ENCODE peak calls at places on chromosome 3, in six cellular contexts. Z, F, B, C, J and A are unnamed samples.

GRCh38 chr3:181006541-181006940 is 17.0 kb upstream of the DNAJC19 start:
- DNase-seq in Z (no peak), F (no peak), B (no peak), C (no peak), J (no peak), A (no peak)

GRCh38 chr3:49553320-49553689 is 972 bp upstream of the BSN start:
- DNase-seq in Z (no peak), F (no peak), B (no peak), C (no peak), J (no peak), A (no peak)

GRCh38 chr3:156898296-156898880 is 72.2 kb downstream of the LEKR1 start:
- DNase-seq in Z (no peak), F (no peak), B (no peak), C (no peak), J (no peak), A (no peak)

GRCh38 chr3:42120866-42121265 is 29.7 kb downstream of the TRAK1 start:
- DNase-seq in Z (no peak), F (no peak), B (no peak), C (no peak), J (no peak), A (no peak)

GRCh38 chr3:142622447-142622846 is 26.3 kb downstream of the PLS1 start:
- DNase-seq in Z (no peak), F (no peak), B (no peak), C (no peak), J (no peak), A (no peak)

GRCh38 chr3:71805199-71805598 is 20.3 kb upstream of the PROK2 start:
- DNase-seq in Z (no peak), F (no peak), B (no peak), C (no peak), J (no peak), A (no peak)

GRCh38 chr3:168036654-168037419 is 58.9 kb downstream of the GOLIM4 start:
- DNase-seq in Z (no peak), F (no peak), B (no peak), C (no peak), J (no peak), A (no peak)

GRCh38 chr3:174791161-174791560 is 68.0 kb upstream of the NAALADL2 start:
- DNase-seq in Z (no peak), F (no peak), B (no peak), C (no peak), J (no peak), A (no peak)

GRCh38 chr3:38152660-38153059 is 12.7 kb upstream of the OXSR1 start:
- DNase-seq in Z (no peak), F (no peak), B (no peak), C (no peak), J (no peak), A (no peak)
- TF ChIP-seq TAF1 in Z (no peak), F (no peak), B (no peak), C (no peak), J (no peak), A (no peak)

GRCh38 chr3:100333051-100333450 is 1.5 kb upstream of the NIT2 start:
- DNase-seq in Z (no peak), F (no peak), B (no peak), C (no peak), J (no peak), A (no peak)

GRCh38 chr3:100335137-100335833 is 728 bp downstream of the NIT2 start:
- DNase-seq in Z (peak), F (peak), B (no peak), C (peak), J (no peak), A (peak)

GRCh38 chr3:100331660-100332059 is 2.9 kb upstream of the NIT2 start:
- DNase-seq in Z (no peak), F (no peak), B (no peak), C (no peak), J (no peak), A (no peak)

GRCh38 chr3:100333970-100334339 is 602 bp upstream of the NIT2 start:
- DNase-seq in Z (no peak), F (no peak), B (no peak), C (peak), J (no peak), A (no peak)

GRCh38 chr3:100334340-100335136 is at the start of gene NIT2:
- DNase-seq in Z (peak), F (peak), B (no peak), C (peak), J (peak), A (peak)
- TF ChIP-seq POLR2AphosphoS5 in Z (peak), F (peak), B (peak), C (no peak), J (peak), A (peak)

GRCh38 chr3:98984024-98984423 is 82.5 kb upstream of the DCBLD2 start:
- DNase-seq in Z (no peak), F (no peak), B (no peak), C (no peak), J (no peak), A (no peak)

GRCh38 chr3:98982336-98982735 is 80.8 kb upstream of the DCBLD2 start:
- DNase-seq in Z (no peak), F (no peak), B (no peak), C (no peak), J (no peak), A (no peak)

GRCh38 chr3:98979296-98979695 is 77.8 kb upstream of the DCBLD2 start:
- DNase-seq in Z (no peak), F (no peak), B (no peak), C (no peak), J (no peak), A (no peak)

GRCh38 chr3:98978068-98978811 is 76.7 kb upstream of the DCBLD2 start:
- DNase-seq in Z (no peak), F (no peak), B (no peak), C (no peak), J (no peak), A (no peak)

DNA sequence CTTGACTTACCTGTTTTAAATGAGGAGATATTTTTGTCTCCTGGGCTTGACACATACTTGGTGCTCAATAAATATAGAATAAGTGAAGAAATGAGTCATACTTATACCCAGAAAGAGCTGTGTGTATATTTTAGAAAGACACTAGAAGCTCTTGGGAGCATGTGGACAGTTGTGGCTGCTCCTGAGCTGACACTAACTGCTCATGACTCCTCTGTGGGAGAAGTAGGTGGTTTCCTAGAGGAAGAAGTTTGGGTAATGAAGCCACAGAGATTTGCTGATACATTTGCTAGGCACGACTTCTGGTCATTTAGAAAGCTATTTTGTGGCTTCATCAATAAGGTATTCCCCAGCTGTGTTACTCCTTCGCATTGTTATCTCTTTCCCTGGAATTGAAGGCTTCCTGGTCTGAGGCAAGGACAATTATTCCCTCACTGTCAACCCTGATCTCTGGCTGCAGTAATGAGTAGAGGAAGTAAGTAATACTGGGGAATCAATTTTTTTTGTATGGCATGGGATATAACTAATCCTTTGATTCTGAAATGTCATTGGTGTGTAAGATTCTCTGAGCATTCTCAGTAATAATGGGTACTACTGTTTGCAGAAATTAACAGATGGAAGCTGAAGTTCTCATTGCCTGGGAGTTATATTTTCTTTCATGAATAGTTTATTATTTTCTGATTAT is 79.6 kb upstream of the DCBLD2 start:
- DNase-seq in Z (no peak), F (no peak), B (peak), C (peak), J (no peak), A (peak)
- TF ChIP-seq POLR2A in Z (no peak), F (no peak), B (no peak), C (no peak), J (no peak), A (no peak)

GRCh38 chr3:109337393-109337792 is at the start of gene DPPA4:
- DNase-seq in Z (no peak), F (no peak), B (no peak), C (no peak), J (no peak), A (no peak)
- TF ChIP-seq TAF1 in Z (no peak), F (no peak), B (no peak), C (no peak), J (peak), A (no peak)

GRCh38 chr3:137471130-137471529 is 293.0 kb upstream of the SOX14 start:
- DNase-seq in Z (no peak), F (no peak), B (peak), C (no peak), J (no peak), A (no peak)
- TF ChIP-seq POLR2AphosphoS5 in Z (no peak), F (no peak), B (no peak), C (no peak), J (no peak), A (no peak)

GRCh38 chr3:780505-780904 is 312.3 kb upstream of the CNTN6 start:
- DNase-seq in Z (no peak), F (no peak), B (no peak), C (no peak), J (no peak), A (no peak)

DNA sequence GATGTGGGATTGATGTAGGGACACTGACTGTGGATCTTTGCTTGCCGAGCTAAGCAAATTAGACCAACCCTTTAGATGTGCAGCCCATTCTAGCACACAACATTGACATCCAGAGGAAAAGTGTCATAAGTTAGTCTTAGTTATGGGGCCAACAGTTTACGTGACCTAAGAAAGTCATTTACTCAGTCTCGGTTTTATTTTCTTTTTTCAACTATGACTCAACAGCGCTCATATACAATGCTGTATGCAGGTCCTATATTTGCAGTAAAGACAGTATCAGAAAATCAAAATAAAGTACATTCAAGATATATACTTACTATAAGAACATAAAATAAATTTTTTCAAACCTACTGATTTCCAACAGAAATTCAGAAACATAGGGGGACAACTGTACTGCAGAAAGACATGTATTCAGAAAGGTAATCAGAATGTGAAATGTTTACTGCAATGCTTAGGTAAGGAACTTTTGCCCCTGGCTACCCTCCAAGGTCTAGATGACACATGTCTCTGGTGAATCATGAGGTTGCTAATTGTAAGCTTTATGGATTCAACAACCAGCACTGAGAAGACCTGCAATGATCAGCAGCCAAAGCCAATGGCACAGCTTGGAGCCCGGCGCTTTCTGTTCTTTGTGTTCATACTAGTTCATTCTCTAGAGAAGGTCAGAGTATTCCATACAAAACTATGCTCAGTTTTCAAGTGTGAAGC is 317.5 kb upstream of the CNTN6 start:
- DNase-seq in Z (no peak), F (no peak), B (no peak), C (no peak), J (no peak), A (no peak)
- TF ChIP-seq POLR2A in Z (no peak), F (no peak), B (no peak), C (no peak), J (no peak), A (no peak)

GRCh38 chr3:188607810-188608209 is 453.9 kb downstream of the LPP start:
- DNase-seq in Z (no peak), F (no peak), B (no peak), C (no peak), J (no peak), A (no peak)
- TF ChIP-seq TAF1 in Z (no peak), F (no peak), B (no peak), C (no peak), J (no peak), A (no peak)

DNA sequence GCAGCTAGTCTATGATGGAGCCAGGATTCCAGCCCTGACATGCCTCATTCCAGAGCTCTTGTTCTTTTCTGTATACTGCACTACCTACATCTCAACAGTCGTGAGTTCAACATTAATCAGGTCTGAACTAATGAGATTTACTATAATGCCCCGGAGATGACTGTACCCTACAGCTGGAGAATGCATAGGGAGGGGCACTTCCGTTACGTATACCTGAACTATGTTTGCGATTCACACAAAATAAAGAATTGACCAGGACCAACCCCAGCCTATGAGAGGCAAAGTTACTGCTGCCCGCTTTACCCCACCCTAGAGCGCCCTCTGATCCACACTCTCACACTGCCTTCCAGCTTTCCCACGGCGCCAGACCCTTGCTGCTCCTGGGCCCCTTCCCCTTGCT is 97.0 kb downstream of the IGF2BP2 start:
- DNase-seq in Z (no peak), F (no peak), B (no peak), C (no peak), J (no peak), A (no peak)
- TF ChIP-seq POLR2AphosphoS5 in Z (no peak), F (no peak), B (no peak), C (no peak), J (no peak), A (no peak)